ENCODE peak calls at places on chromosome 1, in nine cellular contexts. One of them, this sample, is unnamed.

GRCh38 chr1:3734602-3735001 is 17.6 kb upstream of the CCDC27 start:
- DNase-seq in uterus: no peak
- DNase-seq in DND-41: no peak
- DNase-seq in esophagus squamous epithelium: no peak
- DNase-seq in mesothelial cell of epicardium: no peak
- DNase-seq in gastrocnemius medialis: no peak
- DNase-seq in AG09309: no peak
- DNase-seq in keratinocyte: no peak
- DNase-seq in A549: no peak
- DNase-seq in this sample: no peak

GRCh38 chr1:218711884-218712674 is 366.9 kb downstream of the TGFB2 start:
- DNase-seq in uterus: peak; percentile 80
- DNase-seq in DND-41: no peak
- DNase-seq in esophagus squamous epithelium: no peak
- DNase-seq in mesothelial cell of epicardium: no peak
- DNase-seq in gastrocnemius medialis: peak; percentile 67
- DNase-seq in AG09309: no peak
- DNase-seq in keratinocyte: peak; percentile 28
- DNase-seq in A549: peak; percentile 73
- DNase-seq in this sample: no peak

GRCh38 chr1:56284933-56285332 is 294.4 kb downstream of the PLPP3 start:
- DNase-seq in uterus: peak; percentile 48
- DNase-seq in DND-41: no peak
- DNase-seq in esophagus squamous epithelium: no peak
- DNase-seq in mesothelial cell of epicardium: no peak
- DNase-seq in gastrocnemius medialis: peak; percentile 23
- DNase-seq in AG09309: peak; percentile 85
- DNase-seq in keratinocyte: no peak
- DNase-seq in A549: peak; percentile 79
- DNase-seq in this sample: no peak

GRCh38 chr1:224098007-224098406 is 15.9 kb upstream of the FBXO28 start:
- DNase-seq in uterus: no peak
- DNase-seq in DND-41: no peak
- DNase-seq in esophagus squamous epithelium: no peak
- DNase-seq in mesothelial cell of epicardium: no peak
- DNase-seq in gastrocnemius medialis: no peak
- DNase-seq in AG09309: no peak
- DNase-seq in keratinocyte: no peak
- DNase-seq in A549: no peak
- DNase-seq in this sample: no peak

GRCh38 chr1:43786975-43787374 is 79.6 kb downstream of the ST3GAL3 start:
- DNase-seq in uterus: no peak
- DNase-seq in DND-41: no peak
- DNase-seq in esophagus squamous epithelium: no peak
- DNase-seq in mesothelial cell of epicardium: no peak
- DNase-seq in gastrocnemius medialis: peak; percentile 69
- DNase-seq in AG09309: peak; percentile 29
- DNase-seq in keratinocyte: no peak
- DNase-seq in A549: no peak
- DNase-seq in this sample: no peak

GRCh38 chr1:234853906-234854647 is 244.1 kb upstream of the IRF2BP2 start:
- DNase-seq in uterus: no peak
- DNase-seq in DND-41: no peak
- DNase-seq in esophagus squamous epithelium: no peak
- DNase-seq in mesothelial cell of epicardium: no peak
- DNase-seq in gastrocnemius medialis: no peak
- DNase-seq in AG09309: no peak
- DNase-seq in keratinocyte: no peak
- DNase-seq in A549: no peak
- DNase-seq in this sample: no peak

GRCh38 chr1:200866521-200866920 is 6.3 kb upstream of the GPR25 start:
- DNase-seq in uterus: no peak
- DNase-seq in DND-41: no peak
- DNase-seq in esophagus squamous epithelium: no peak
- DNase-seq in mesothelial cell of epicardium: no peak
- DNase-seq in gastrocnemius medialis: no peak
- DNase-seq in AG09309: no peak
- DNase-seq in keratinocyte: no peak
- DNase-seq in A549: no peak
- DNase-seq in this sample: no peak

GRCh38 chr1:77900687-77901293 is 12.4 kb downstream of the NEXN start:
- DNase-seq in uterus: no peak
- DNase-seq in DND-41: peak; percentile 22
- DNase-seq in esophagus squamous epithelium: no peak
- DNase-seq in mesothelial cell of epicardium: no peak
- DNase-seq in gastrocnemius medialis: no peak
- DNase-seq in AG09309: no peak
- DNase-seq in keratinocyte: no peak
- DNase-seq in A549: peak; percentile 66
- DNase-seq in this sample: peak; percentile 19

GRCh38 chr1:101002551-101002950 is 23.0 kb downstream of the DPH5 start:
- DNase-seq in uterus: no peak
- DNase-seq in DND-41: no peak
- DNase-seq in esophagus squamous epithelium: no peak
- DNase-seq in mesothelial cell of epicardium: no peak
- DNase-seq in gastrocnemius medialis: no peak
- DNase-seq in AG09309: no peak
- DNase-seq in keratinocyte: no peak
- DNase-seq in A549: no peak
- DNase-seq in this sample: no peak

GRCh38 chr1:30893776-30894507 is 14.6 kb downstream of the SDC3 start:
- DNase-seq in uterus: no peak
- DNase-seq in DND-41: no peak
- DNase-seq in esophagus squamous epithelium: no peak
- DNase-seq in mesothelial cell of epicardium: no peak
- DNase-seq in gastrocnemius medialis: no peak
- DNase-seq in AG09309: no peak
- DNase-seq in keratinocyte: no peak
- DNase-seq in A549: no peak
- DNase-seq in this sample: no peak

GRCh38 chr1:4273747-4274146 is 373.7 kb upstream of the C1orf174 start:
- DNase-seq in uterus: no peak
- DNase-seq in DND-41: no peak
- DNase-seq in esophagus squamous epithelium: no peak
- DNase-seq in mesothelial cell of epicardium: no peak
- DNase-seq in gastrocnemius medialis: no peak
- DNase-seq in AG09309: no peak
- DNase-seq in keratinocyte: no peak
- DNase-seq in A549: no peak
- DNase-seq in this sample: no peak

GRCh38 chr1:193654951-193655705 is 468.7 kb upstream of the B3GALT2 start:
- DNase-seq in uterus: no peak
- DNase-seq in DND-41: no peak
- DNase-seq in esophagus squamous epithelium: no peak
- DNase-seq in mesothelial cell of epicardium: no peak
- DNase-seq in gastrocnemius medialis: no peak
- DNase-seq in AG09309: no peak
- DNase-seq in keratinocyte: peak; percentile 7
- DNase-seq in A549: peak; percentile 5
- DNase-seq in this sample: no peak

GRCh38 chr1:92299477-92300125 is 742 bp downstream of the RPAP2 start:
- DNase-seq in uterus: no peak
- DNase-seq in DND-41: no peak
- DNase-seq in esophagus squamous epithelium: no peak
- DNase-seq in mesothelial cell of epicardium: no peak
- DNase-seq in gastrocnemius medialis: no peak
- DNase-seq in AG09309: no peak
- DNase-seq in keratinocyte: no peak
- DNase-seq in A549: no peak
- DNase-seq in this sample: no peak

DNA sequence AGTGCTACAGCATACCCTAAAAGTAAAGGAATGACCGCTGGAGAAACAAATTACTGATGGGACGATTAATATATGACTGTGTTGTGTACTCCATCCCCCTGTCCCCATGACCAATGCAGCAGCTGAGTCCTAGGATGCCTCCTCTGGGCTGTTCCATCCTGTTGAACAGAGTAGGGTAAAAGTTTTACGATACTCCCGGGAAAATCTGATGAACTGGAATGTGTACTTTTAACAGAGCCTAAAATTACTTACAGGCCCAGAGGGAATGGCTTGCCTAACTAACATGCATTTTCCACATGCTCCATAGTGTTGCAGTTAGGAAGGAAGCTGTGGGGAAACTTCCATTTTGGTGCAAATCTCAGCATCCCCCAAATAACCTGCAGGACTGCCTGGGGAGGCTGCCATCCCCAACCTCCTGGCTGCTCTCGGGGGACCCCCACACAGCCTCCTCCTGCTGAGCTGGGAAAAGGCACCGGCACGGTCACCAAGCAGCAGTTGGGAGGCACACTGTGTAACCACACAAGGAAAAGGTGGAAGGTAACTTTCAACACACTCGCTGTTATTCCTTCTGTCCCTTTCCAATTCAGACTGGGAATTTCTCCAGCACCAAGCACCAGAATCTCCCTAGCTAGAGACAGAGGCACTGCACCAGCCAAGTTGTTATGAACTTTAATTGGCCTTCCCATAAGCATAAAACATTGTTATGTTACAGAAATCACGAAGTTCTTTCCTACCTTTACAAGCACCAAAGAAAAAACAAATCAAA is 97.2 kb downstream of the BCAR3 start:
- DNase-seq in uterus: no peak
- DNase-seq in DND-41: no peak
- DNase-seq in esophagus squamous epithelium: no peak
- DNase-seq in mesothelial cell of epicardium: no peak
- DNase-seq in gastrocnemius medialis: no peak
- DNase-seq in AG09309: no peak
- DNase-seq in keratinocyte: no peak
- DNase-seq in A549: no peak
- DNase-seq in this sample: no peak
- TF ChIP-seq CTCF in uterus: no peak
- TF ChIP-seq CTCF in DND-41: no peak
- TF ChIP-seq CTCF in esophagus squamous epithelium: no peak
- TF ChIP-seq CTCF in mesothelial cell of epicardium: no peak
- TF ChIP-seq CTCF in gastrocnemius medialis: no peak
- TF ChIP-seq CTCF in AG09309: no peak
- TF ChIP-seq CTCF in keratinocyte: no peak
- TF ChIP-seq CTCF in A549: no peak
- TF ChIP-seq CTCF in this sample: no peak

DNA sequence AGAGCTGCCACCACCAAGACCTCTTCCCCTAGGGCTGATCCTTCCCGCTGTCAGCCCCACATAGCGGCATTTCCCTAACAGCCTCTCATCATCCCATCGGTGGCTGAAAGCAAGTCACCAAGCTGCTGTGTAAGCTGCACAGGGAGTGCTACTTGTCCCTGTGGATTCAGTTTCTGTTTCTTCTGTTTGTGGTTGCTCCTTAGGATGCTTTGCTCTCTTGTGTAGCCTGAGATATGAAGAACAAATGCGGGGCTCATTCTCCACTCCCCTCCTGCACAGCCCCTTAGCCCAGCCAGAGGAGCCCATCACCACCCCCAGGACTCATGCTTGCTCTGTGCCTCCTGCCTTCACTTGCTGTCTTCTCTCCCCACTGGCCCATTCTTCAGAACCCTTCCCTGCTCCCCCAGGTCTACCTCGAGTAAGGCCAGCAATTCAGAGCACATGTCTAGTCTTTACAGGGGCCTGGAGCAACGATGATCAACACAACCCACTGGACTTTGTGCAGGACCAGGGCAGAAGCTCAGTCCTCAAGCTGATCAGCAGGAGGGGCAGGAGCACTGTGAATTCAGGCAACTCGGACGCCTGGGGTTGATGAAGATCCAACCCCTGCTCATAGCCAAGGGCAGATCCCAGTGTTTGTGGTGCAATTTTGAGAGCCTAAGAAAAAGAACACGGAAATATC is 82.6 kb upstream of the GALNT2 start:
- DNase-seq in uterus: no peak
- DNase-seq in DND-41: no peak
- DNase-seq in esophagus squamous epithelium: no peak
- DNase-seq in mesothelial cell of epicardium: no peak
- DNase-seq in gastrocnemius medialis: no peak
- DNase-seq in AG09309: no peak
- DNase-seq in keratinocyte: no peak
- DNase-seq in A549: no peak
- DNase-seq in this sample: no peak
- TF ChIP-seq CTCF in uterus: no peak
- TF ChIP-seq CTCF in DND-41: no peak
- TF ChIP-seq CTCF in esophagus squamous epithelium: no peak
- TF ChIP-seq CTCF in mesothelial cell of epicardium: no peak
- TF ChIP-seq CTCF in gastrocnemius medialis: no peak
- TF ChIP-seq CTCF in AG09309: no peak
- TF ChIP-seq CTCF in keratinocyte: no peak
- TF ChIP-seq CTCF in A549: no peak
- TF ChIP-seq CTCF in this sample: no peak

GRCh38 chr1:238396140-238396539 is 505.4 kb upstream of the ZP4 start:
- DNase-seq in uterus: no peak
- DNase-seq in DND-41: no peak
- DNase-seq in esophagus squamous epithelium: no peak
- DNase-seq in mesothelial cell of epicardium: no peak
- DNase-seq in gastrocnemius medialis: no peak
- DNase-seq in AG09309: no peak
- DNase-seq in keratinocyte: no peak
- DNase-seq in A549: no peak
- DNase-seq in this sample: no peak

GRCh38 chr1:238401138-238401537 is 510.4 kb upstream of the ZP4 start:
- DNase-seq in uterus: no peak
- DNase-seq in DND-41: no peak
- DNase-seq in esophagus squamous epithelium: no peak
- DNase-seq in mesothelial cell of epicardium: no peak
- DNase-seq in gastrocnemius medialis: no peak
- DNase-seq in AG09309: no peak
- DNase-seq in keratinocyte: no peak
- DNase-seq in A549: no peak
- DNase-seq in this sample: no peak

GRCh38 chr1:238404506-238404905 is 513.8 kb upstream of the ZP4 start:
- DNase-seq in uterus: no peak
- DNase-seq in DND-41: no peak
- DNase-seq in esophagus squamous epithelium: no peak
- DNase-seq in mesothelial cell of epicardium: no peak
- DNase-seq in gastrocnemius medialis: no peak
- DNase-seq in AG09309: peak; percentile 14
- DNase-seq in keratinocyte: no peak
- DNase-seq in A549: no peak
- DNase-seq in this sample: no peak

GRCh38 chr1:238404921-238405320 is 514.2 kb upstream of the ZP4 start:
- DNase-seq in uterus: no peak
- DNase-seq in DND-41: no peak
- DNase-seq in esophagus squamous epithelium: no peak
- DNase-seq in mesothelial cell of epicardium: no peak
- DNase-seq in gastrocnemius medialis: no peak
- DNase-seq in AG09309: no peak
- DNase-seq in keratinocyte: no peak
- DNase-seq in A549: no peak
- DNase-seq in this sample: no peak

GRCh38 chr1:238399558-238399957 is 508.8 kb upstream of the ZP4 start:
- DNase-seq in uterus: no peak
- DNase-seq in DND-41: no peak
- DNase-seq in esophagus squamous epithelium: no peak
- DNase-seq in mesothelial cell of epicardium: no peak
- DNase-seq in gastrocnemius medialis: no peak
- DNase-seq in AG09309: no peak
- DNase-seq in keratinocyte: no peak
- DNase-seq in A549: no peak
- DNase-seq in this sample: no peak
- TF ChIP-seq CTCF in uterus: no peak
- TF ChIP-seq CTCF in DND-41: no peak
- TF ChIP-seq CTCF in esophagus squamous epithelium: no peak
- TF ChIP-seq CTCF in mesothelial cell of epicardium: no peak
- TF ChIP-seq CTCF in gastrocnemius medialis: no peak
- TF ChIP-seq CTCF in AG09309: no peak
- TF ChIP-seq CTCF in keratinocyte: no peak
- TF ChIP-seq CTCF in A549: no peak
- TF ChIP-seq CTCF in this sample: peak; percentile 9

GRCh38 chr1:116574581-116575291 is 3.9 kb upstream of the CD58 start:
- DNase-seq in uterus: peak; percentile 65
- DNase-seq in DND-41: peak; percentile 71
- DNase-seq in esophagus squamous epithelium: no peak
- DNase-seq in mesothelial cell of epicardium: peak; percentile 67
- DNase-seq in gastrocnemius medialis: peak; percentile 37
- DNase-seq in AG09309: no peak
- DNase-seq in keratinocyte: no peak
- DNase-seq in A549: peak; percentile 52
- DNase-seq in this sample: peak; percentile 63
- TF ChIP-seq CTCF in uterus: peak; percentile 83
- TF ChIP-seq CTCF in DND-41: peak; percentile 96
- TF ChIP-seq CTCF in esophagus squamous epithelium: peak; percentile 71
- TF ChIP-seq CTCF in mesothelial cell of epicardium: peak; percentile 56
- TF ChIP-seq CTCF in gastrocnemius medialis: peak; percentile 52
- TF ChIP-seq CTCF in AG09309: peak; percentile 83
- TF ChIP-seq CTCF in keratinocyte: peak; percentile 86
- TF ChIP-seq CTCF in A549: peak; percentile 77
- TF ChIP-seq CTCF in this sample: peak; percentile 81